ENCODE peak calls at places on chromosomes 2 and 18, in five cellular contexts. M is CD8-positive, alpha-beta memory T cell; C is CD4-positive, alpha-beta memory T cell; D is hepatocyte; W is SJCRH30. I is an unnamed sample.

GRCh38 chr2:175877845-175878563 is 124.1 kb downstream of the LNPK start:
- DNase-seq in C (no peak), W (no peak), D (no peak), M (no peak), I (no peak)

GRCh38 chr2:171480908-171481307 is 41.4 kb upstream of the CYBRD1 start:
- DNase-seq in M (no peak), C (no peak), D (no peak), W (peak; percentile 43), I (no peak)

GRCh38 chr2:72144746-72145657 is 2.7 kb downstream of the CYP26B1 start:
- DNase-seq in C (no peak), D (peak; percentile 58), W (peak; percentile 57), M (no peak), I (no peak)

GRCh38 chr2:85504434-85505261 is 34.3 kb upstream of the MAT2A start:
- DNase-seq in C (no peak), W (peak; percentile 97), M (no peak), D (no peak), I (peak; percentile 83)

GRCh38 chr18:39667905-39668304 is 2102.3 kb upstream of the CELF4 start:
- DNase-seq in D (no peak), W (no peak), M (no peak), C (no peak), I (no peak)

GRCh38 chr2:149991576-149991975 is 404.0 kb upstream of the MMADHC start:
- DNase-seq in D (no peak), C (no peak), M (no peak), W (peak; percentile 53), I (no peak)

GRCh38 chr18:36089001-36089400 is 21.6 kb upstream of the RPRD1A start:
- DNase-seq in C (no peak), D (no peak), M (no peak), W (no peak), I (no peak)

GRCh38 chr2:140990416-140990815 is 1140.4 kb downstream of the LRP1B start:
- DNase-seq in W (no peak), D (no peak), M (no peak), C (no peak), I (no peak)

GRCh38 chr2:26942543-26943295 is 27.7 kb upstream of the MAPRE3 start:
- DNase-seq in W (peak; percentile 60), M (peak; percentile 30), D (peak; percentile 80), C (peak; percentile 48), I (peak; percentile 75)

GRCh38 chr2:219131744-219132143 is 28.9 kb downstream of the NHEJ1 start:
- DNase-seq in W (no peak), M (no peak), C (no peak), D (no peak), I (no peak)

GRCh38 chr2:1638281-1638860 is 105.9 kb downstream of the PXDN start:
- DNase-seq in M (no peak), D (no peak), C (no peak), W (no peak), I (no peak)

GRCh38 chr2:230864605-230865323 is at the start of gene ITM2C:
- DNase-seq in M (peak; percentile 72), D (peak; percentile 93), W (peak; percentile 71), C (peak; percentile 76), I (peak; percentile 89)

GRCh38 chr2:39608212-39608575 is 57.5 kb upstream of the TMEM178A start:
- DNase-seq in D (no peak), W (no peak), C (no peak), M (no peak), I (no peak)

GRCh38 chr2:20343128-20343527 is 7.5 kb downstream of the PUM2 start:
- DNase-seq in C (no peak), M (no peak), D (no peak), W (no peak), I (no peak)

GRCh38 chr2:145096582-145096981 is 576.7 kb upstream of the ZEB2 start:
- DNase-seq in C (no peak), W (no peak), M (no peak), D (no peak), I (no peak)

GRCh38 chr2:207528980-207529329 is 807 bp upstream of the CREB1 start:
- DNase-seq in D (peak; percentile 56), C (peak; percentile 71), M (peak; percentile 77), W (peak; percentile 35), I (peak; percentile 36)

GRCh38 chr2:217279130-217279529 is 419.3 kb upstream of the TNP1 start:
- DNase-seq in W (no peak), M (no peak), D (no peak), C (no peak), I (no peak)

GRCh38 chr18:5295231-5295920 is at the start of gene ZBTB14:
- DNase-seq in M (peak; percentile 76), D (peak; percentile 90), C (peak; percentile 77), W (peak; percentile 5), I (peak; percentile 56)

GRCh38 chr2:215466097-215466909 is 30.4 kb upstream of the FN1 start:
- DNase-seq in D (no peak), C (no peak), M (no peak), W (no peak), I (no peak)

GRCh38 chr2:169426069-169426663 is 53.1 kb upstream of the BBS5 start:
- DNase-seq in M (no peak), W (no peak), C (no peak), D (no peak), I (no peak)

GRCh38 chr2:171163261-171163660 is 2.6 kb upstream of the TLK1 start:
- DNase-seq in W (no peak), D (no peak), M (peak; percentile 9), C (peak; percentile 52), I (no peak)

GRCh38 chr2:113705982-113706523 is 50.4 kb downstream of the SLC35F5 start:
- DNase-seq in C (no peak), W (no peak), M (no peak), D (no peak), I (no peak)

GRCh38 chr18:63550068-63550467 is 7.9 kb downstream of the SERPINB12 start:
- DNase-seq in M (no peak), W (no peak), D (no peak), C (no peak), I (no peak)

GRCh38 chr18:35582899-35583558 is 1.5 kb downstream of the GALNT1 start:
- DNase-seq in C (no peak), M (no peak), D (peak; percentile 44), W (no peak), I (peak; percentile 4)

GRCh38 chr2:204321910-204322765 is 223.1 kb upstream of the PARD3B start:
- DNase-seq in M (no peak), C (no peak), D (no peak), W (no peak), I (no peak)

GRCh38 chr2:168632733-168633132 is 169.7 kb upstream of the NOSTRIN start:
- DNase-seq in D (no peak), M (no peak), W (no peak), C (no peak), I (peak; percentile 28)

GRCh38 chr2:145460151-145460550 is 940.2 kb upstream of the ZEB2 start:
- DNase-seq in D (no peak), W (peak; percentile 43), C (no peak), M (no peak), I (no peak)

GRCh38 chr2:138502253-138503086 is 900 bp downstream of the SPOPL start:
- DNase-seq in C (no peak), M (no peak), D (peak; percentile 21), W (no peak), I (no peak)

GRCh38 chr2:217086038-217086522 is 226.2 kb upstream of the TNP1 start:
- DNase-seq in C (no peak), W (peak; percentile 72), M (no peak), D (no peak), I (no peak)

GRCh38 chr2:42182654-42183308 is 13.6 kb downstream of the EML4 start:
- DNase-seq in C (no peak), W (no peak), M (no peak), D (no peak), I (no peak)

GRCh38 chr2:39736593-39736992 is 42.5 kb downstream of the THUMPD2 start:
- DNase-seq in D (no peak), C (no peak), W (no peak), M (no peak), I (no peak)

GRCh38 chr2:127629637-127630036 is 16.3 kb upstream of the GPR17 start:
- DNase-seq in W (no peak), C (no peak), D (no peak), M (no peak), I (no peak)

GRCh38 chr2:101961287-101962242 is 30.2 kb upstream of the IL1R2 start:
- DNase-seq in M (no peak), C (no peak), D (peak; percentile 82), W (no peak), I (no peak)
- H3K4me1 ChIP-seq in M (no peaks in the 10 kb centered on the region), C (no peaks in the 10 kb centered on the region), D (peaks cover 21% of the 10 kb centered on the region), W (no peaks in the 10 kb centered on the region), I (no peaks in the 10 kb centered on the region)

GRCh38 chr18:32771871-32772499 is 838 bp downstream of the KLHL14 start:
- DNase-seq in M (no peak), C (no peak), W (no peak), D (peak; percentile 35), I (no peak)

GRCh38 chr18:32770181-32770650 is 2.6 kb downstream of the KLHL14 start:
- DNase-seq in D (peak; percentile 7), W (no peak), C (no peak), M (no peak), I (no peak)

GRCh38 chr18:32769242-32770180 is 3.3 kb downstream of the KLHL14 start:
- DNase-seq in C (no peak), W (no peak), M (no peak), D (peak; percentile 26), I (no peak)

GRCh38 chr18:32771169-32771751 is 1.6 kb downstream of the KLHL14 start:
- DNase-seq in C (no peak), M (no peak), D (peak; percentile 17), W (no peak), I (no peak)

DNA sequence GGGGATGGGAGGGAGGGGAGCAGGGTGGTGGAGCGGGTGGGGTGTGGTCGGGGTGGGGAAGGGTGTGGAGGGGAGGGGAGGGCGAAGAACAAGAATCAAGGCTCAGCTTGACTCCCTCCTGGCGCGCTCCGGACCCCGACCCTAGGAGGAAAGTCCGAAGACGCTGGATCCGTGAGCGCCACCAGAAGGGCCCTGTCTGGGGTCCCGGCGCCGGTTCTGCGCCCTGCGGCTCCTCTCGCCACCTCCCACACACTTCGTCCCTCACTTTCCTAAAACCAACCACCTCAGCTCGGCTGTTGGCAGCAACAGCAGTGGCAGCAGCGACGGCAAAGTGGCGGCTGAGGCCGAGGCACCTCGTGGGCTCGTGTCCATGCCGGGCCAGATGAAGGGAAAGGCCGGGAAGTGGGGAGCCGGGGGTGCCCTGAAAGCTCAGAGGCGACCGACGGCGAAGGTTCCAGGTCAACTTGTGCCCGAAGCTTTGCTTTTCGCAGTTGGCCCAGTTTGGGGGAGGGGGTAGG is 2.1 kb downstream of the KLHL14 start:
- DNase-seq in D (peak; percentile 11), M (no peak), W (no peak), C (no peak), I (no peak)
- H3K4me1 ChIP-seq in D (peaks cover 17% of the 10 kb centered on the region), M (no peaks in the 10 kb centered on the region), W (no peaks in the 10 kb centered on the region), C (peaks cover 7% of the 10 kb centered on the region), I (no peaks in the 10 kb centered on the region)

GRCh38 chr2:181602017-181602416 is 54.9 kb downstream of the CERKL start:
- DNase-seq in W (no peak), D (no peak), M (no peak), C (no peak), I (no peak)
- H3K4me1 ChIP-seq in W (no peaks in the 10 kb centered on the region), D (no peaks in the 10 kb centered on the region), M (no peaks in the 10 kb centered on the region), C (no peaks in the 10 kb centered on the region), I (no peaks in the 10 kb centered on the region)

DNA sequence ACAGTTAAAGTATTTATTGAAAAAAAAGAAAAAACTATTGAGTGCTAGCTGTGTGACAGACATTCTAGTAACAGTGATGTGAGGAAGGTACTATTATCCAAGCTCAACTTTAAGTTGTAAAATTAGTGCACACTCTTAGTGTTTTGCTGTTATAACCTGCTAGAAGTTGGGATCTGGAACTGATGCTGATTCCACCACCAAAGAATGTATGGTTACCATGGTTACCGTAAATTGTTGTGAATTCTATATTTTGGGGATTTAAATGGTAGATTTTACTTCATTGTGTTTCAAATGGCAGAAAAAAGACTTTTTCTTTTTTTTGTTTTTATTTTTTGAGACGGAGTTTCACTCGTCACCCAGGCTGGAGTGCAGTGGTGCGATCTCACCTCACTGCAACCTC is 5.3 kb downstream of the AGFG1 start:
- DNase-seq in M (no peak), W (no peak), D (no peak), C (no peak), I (no peak)
- H3K4me1 ChIP-seq in M (peaks cover 59% of the 10 kb centered on the region), W (no peaks in the 10 kb centered on the region), D (peaks cover 13% of the 10 kb centered on the region), C (peaks cover 83% of the 10 kb centered on the region), I (peaks cover 3% of the 10 kb centered on the region)

I was measured in BE2C.